ENCODE peak calls at places on chromosomes 2 and 18, in four cellular contexts. B, D, J and Y are unnamed samples.

GRCh38 chr2:11578081-11578948 is 44.5 kb downstream of the GREB1 start:
- DNase-seq in B (no peak), D (no peak), J (no peak), Y (no peak)

GRCh38 chr2:130375291-130376266 is 19.7 kb downstream of the PTPN18 start:
- DNase-seq in B (no peak), J (no peak), D (no peak), Y (no peak)

GRCh38 chr2:112301171-112301584 is 25.8 kb downstream of the ZC3H6 start:
- DNase-seq in D (peak), B (no peak), J (no peak), Y (no peak)

GRCh38 chr2:171706152-171706803 is 19.0 kb downstream of the DYNC1I2 start:
- DNase-seq in B (no peak), D (peak), J (no peak), Y (no peak)

GRCh38 chr2:85130407-85130806 is 2.8 kb upstream of the TCF7L1 start:
- DNase-seq in B (no peak), D (no peak), J (no peak), Y (no peak)

GRCh38 chr18:11516988-11517630 is 92.3 kb upstream of the SLC35G4 start:
- DNase-seq in D (peak), J (no peak), B (peak), Y (peak)

GRCh38 chr2:138499684-138500083 is 1.9 kb upstream of the SPOPL start:
- DNase-seq in B (no peak), D (no peak), J (no peak), Y (no peak)

GRCh38 chr2:55175254-55176093 is 56.6 kb downstream of the CLHC1 start:
- DNase-seq in D (peak), J (no peak), B (no peak), Y (no peak)

GRCh38 chr18:74895686-74896085 is 298.0 kb downstream of the ZNF407 start:
- DNase-seq in J (no peak), D (peak), B (no peak), Y (no peak)

GRCh38 chr2:108403494-108403893 is 25.7 kb downstream of the SULT1C4 start:
- DNase-seq in J (no peak), B (no peak), D (peak), Y (no peak)

GRCh38 chr2:173998386-173998785 is 33.2 kb upstream of the SP3 start:
- DNase-seq in J (no peak), D (no peak), B (peak), Y (no peak)

GRCh38 chr2:69985684-69986083 is 24.3 kb upstream of the ASPRV1 start:
- DNase-seq in B (peak), D (no peak), J (no peak), Y (no peak)

GRCh38 chr18:79173742-79174141 is 104.5 kb downstream of the ATP9B start:
- DNase-seq in D (no peak), J (no peak), B (no peak), Y (no peak)

GRCh38 chr2:240567137-240567871 is 980 bp upstream of the RNPEPL1 start:
- DNase-seq in D (peak), J (peak), B (peak), Y (peak)